ENCODE peak calls at places on chromosomes 3 and 15, in five cellular contexts. One of them, this sample, is unnamed. For H3K4me1 and H3K27me3, the result is how much of the 10 kb centered on the place peaks cover.

GRCh38 chr3:78986702-78987101 is 781.1 kb downstream of the ROBO1 start:
- DNase-seq in stomach: no peak
- DNase-seq in CD4-positive, CD25-positive, alpha-beta regulatory T cell: no peak
- DNase-seq in prostate gland: no peak
- DNase-seq in adipocyte: no peak
- DNase-seq in this sample: no peak

GRCh38 chr3:175246766-175247165 is 387.6 kb downstream of the NAALADL2 start:
- DNase-seq in CD4-positive, CD25-positive, alpha-beta regulatory T cell: no peak
- DNase-seq in adipocyte: no peak
- DNase-seq in stomach: no peak
- DNase-seq in prostate gland: no peak
- DNase-seq in this sample: no peak

GRCh38 chr15:52076889-52077781 is 35.4 kb downstream of the BCL2L10 start:
- DNase-seq in prostate gland: no peak
- DNase-seq in stomach: no peak
- DNase-seq in CD4-positive, CD25-positive, alpha-beta regulatory T cell: no peak
- DNase-seq in adipocyte: peak
- DNase-seq in this sample: no peak

GRCh38 chr3:182490601-182491485 is 302.5 kb upstream of the ATP11B start:
- DNase-seq in stomach: no peak
- DNase-seq in adipocyte: peak
- DNase-seq in CD4-positive, CD25-positive, alpha-beta regulatory T cell: no peak
- DNase-seq in prostate gland: peak
- DNase-seq in this sample: no peak

GRCh38 chr3:53159415-53160135 is 1.4 kb upstream of the PRKCD start:
- DNase-seq in stomach: peak
- DNase-seq in CD4-positive, CD25-positive, alpha-beta regulatory T cell: no peak
- DNase-seq in adipocyte: no peak
- DNase-seq in prostate gland: no peak
- DNase-seq in this sample: no peak

GRCh38 chr3:42421818-42422796 is 11.7 kb upstream of the LYZL4 start:
- DNase-seq in stomach: peak
- DNase-seq in prostate gland: no peak
- DNase-seq in adipocyte: no peak
- DNase-seq in CD4-positive, CD25-positive, alpha-beta regulatory T cell: no peak
- DNase-seq in this sample: no peak

GRCh38 chr3:124768812-124769211 is 38.6 kb downstream of the UMPS start:
- DNase-seq in CD4-positive, CD25-positive, alpha-beta regulatory T cell: no peak
- DNase-seq in stomach: no peak
- DNase-seq in adipocyte: no peak
- DNase-seq in prostate gland: no peak
- DNase-seq in this sample: no peak

GRCh38 chr3:129305592-129306091 is 27.0 kb downstream of the HMCES start:
- DNase-seq in stomach: peak
- DNase-seq in prostate gland: peak
- DNase-seq in adipocyte: peak
- DNase-seq in CD4-positive, CD25-positive, alpha-beta regulatory T cell: peak
- DNase-seq in this sample: peak

GRCh38 chr3:29649815-29650547 is 369.1 kb downstream of the RBMS3 start:
- DNase-seq in adipocyte: peak
- DNase-seq in prostate gland: no peak
- DNase-seq in CD4-positive, CD25-positive, alpha-beta regulatory T cell: no peak
- DNase-seq in stomach: no peak
- DNase-seq in this sample: no peak

GRCh38 chr15:59917504-59918157 is 86.5 kb upstream of the FOXB1 start:
- DNase-seq in CD4-positive, CD25-positive, alpha-beta regulatory T cell: peak
- DNase-seq in stomach: peak
- DNase-seq in adipocyte: peak
- DNase-seq in prostate gland: peak
- DNase-seq in this sample: no peak

GRCh38 chr3:24160424-24160823 is 215.3 kb downstream of the NR1D2 start:
- DNase-seq in stomach: no peak
- DNase-seq in CD4-positive, CD25-positive, alpha-beta regulatory T cell: no peak
- DNase-seq in prostate gland: no peak
- DNase-seq in adipocyte: peak
- DNase-seq in this sample: no peak

GRCh38 chr3:125151437-125151806 is 61.1 kb downstream of the SLC12A8 start:
- DNase-seq in prostate gland: no peak
- DNase-seq in stomach: no peak
- DNase-seq in adipocyte: no peak
- DNase-seq in CD4-positive, CD25-positive, alpha-beta regulatory T cell: no peak
- DNase-seq in this sample: no peak

GRCh38 chr3:115074502-115074901 is 72.6 kb downstream of the ZBTB20 start:
- DNase-seq in CD4-positive, CD25-positive, alpha-beta regulatory T cell: no peak
- DNase-seq in stomach: no peak
- DNase-seq in adipocyte: peak
- DNase-seq in prostate gland: no peak
- DNase-seq in this sample: no peak

GRCh38 chr15:56040081-56041035 is 46.9 kb upstream of the NEDD4 start:
- DNase-seq in adipocyte: peak
- DNase-seq in stomach: peak
- DNase-seq in prostate gland: peak
- DNase-seq in CD4-positive, CD25-positive, alpha-beta regulatory T cell: no peak
- DNase-seq in this sample: peak

GRCh38 chr3:188950832-188951489 is 220.8 kb upstream of the TPRG1 start:
- DNase-seq in adipocyte: peak
- DNase-seq in CD4-positive, CD25-positive, alpha-beta regulatory T cell: no peak
- DNase-seq in prostate gland: peak
- DNase-seq in stomach: peak
- DNase-seq in this sample: peak

GRCh38 chr3:106711650-106712049 is 665.6 kb upstream of the CCDC54 start:
- DNase-seq in prostate gland: no peak
- DNase-seq in adipocyte: peak
- DNase-seq in CD4-positive, CD25-positive, alpha-beta regulatory T cell: no peak
- DNase-seq in stomach: no peak
- DNase-seq in this sample: no peak

GRCh38 chr15:89356634-89357298 is 22.1 kb upstream of the POLG start:
- DNase-seq in prostate gland: no peak
- DNase-seq in adipocyte: peak
- DNase-seq in stomach: no peak
- DNase-seq in CD4-positive, CD25-positive, alpha-beta regulatory T cell: no peak
- DNase-seq in this sample: no peak

GRCh38 chr3:87228316-87228715 is 1.2 kb downstream of the CHMP2B start:
- DNase-seq in stomach: no peak
- DNase-seq in adipocyte: peak
- DNase-seq in prostate gland: no peak
- DNase-seq in CD4-positive, CD25-positive, alpha-beta regulatory T cell: no peak
- DNase-seq in this sample: no peak

GRCh38 chr15:55992769-55993110 is 672 bp downstream of the NEDD4 start:
- DNase-seq in stomach: no peak
- DNase-seq in prostate gland: no peak
- DNase-seq in CD4-positive, CD25-positive, alpha-beta regulatory T cell: no peak
- DNase-seq in adipocyte: no peak
- DNase-seq in this sample: no peak

GRCh38 chr3:105355355-105356063 is 11.2 kb upstream of the ALCAM start:
- DNase-seq in CD4-positive, CD25-positive, alpha-beta regulatory T cell: no peak
- DNase-seq in stomach: no peak
- DNase-seq in prostate gland: no peak
- DNase-seq in adipocyte: peak
- DNase-seq in this sample: no peak

GRCh38 chr15:58746174-58746573 is 3.3 kb downstream of the ADAM10 start:
- DNase-seq in stomach: no peak
- DNase-seq in CD4-positive, CD25-positive, alpha-beta regulatory T cell: no peak
- DNase-seq in prostate gland: no peak
- DNase-seq in adipocyte: no peak
- DNase-seq in this sample: no peak

GRCh38 chr3:74663178-74663577 is 48.7 kb upstream of the CNTN3 start:
- DNase-seq in CD4-positive, CD25-positive, alpha-beta regulatory T cell: no peak
- DNase-seq in adipocyte: no peak
- DNase-seq in stomach: no peak
- DNase-seq in prostate gland: no peak
- DNase-seq in this sample: no peak

GRCh38 chr15:64699767-64700388 is 75.5 kb downstream of the RBPMS2 start:
- DNase-seq in stomach: peak
- DNase-seq in prostate gland: peak
- DNase-seq in adipocyte: peak
- DNase-seq in CD4-positive, CD25-positive, alpha-beta regulatory T cell: no peak
- DNase-seq in this sample: peak
- H3K4me1 ChIP-seq in stomach: half or more
- H3K4me1 ChIP-seq in prostate gland: under half
- H3K4me1 ChIP-seq in adipocyte: half or more
- H3K4me1 ChIP-seq in CD4-positive, CD25-positive, alpha-beta regulatory T cell: half or more
- H3K4me1 ChIP-seq in this sample: under half

GRCh38 chr3:63308072-63308471 is 30.0 kb downstream of the SYNPR start:
- DNase-seq in CD4-positive, CD25-positive, alpha-beta regulatory T cell: no peak
- DNase-seq in prostate gland: no peak
- DNase-seq in stomach: no peak
- DNase-seq in adipocyte: no peak
- DNase-seq in this sample: no peak
- H3K27me3 ChIP-seq in CD4-positive, CD25-positive, alpha-beta regulatory T cell: under half
- H3K27me3 ChIP-seq in prostate gland: under half
- H3K27me3 ChIP-seq in stomach: under half
- H3K27me3 ChIP-seq in adipocyte: under half
- H3K27me3 ChIP-seq in this sample: under half

DNA sequence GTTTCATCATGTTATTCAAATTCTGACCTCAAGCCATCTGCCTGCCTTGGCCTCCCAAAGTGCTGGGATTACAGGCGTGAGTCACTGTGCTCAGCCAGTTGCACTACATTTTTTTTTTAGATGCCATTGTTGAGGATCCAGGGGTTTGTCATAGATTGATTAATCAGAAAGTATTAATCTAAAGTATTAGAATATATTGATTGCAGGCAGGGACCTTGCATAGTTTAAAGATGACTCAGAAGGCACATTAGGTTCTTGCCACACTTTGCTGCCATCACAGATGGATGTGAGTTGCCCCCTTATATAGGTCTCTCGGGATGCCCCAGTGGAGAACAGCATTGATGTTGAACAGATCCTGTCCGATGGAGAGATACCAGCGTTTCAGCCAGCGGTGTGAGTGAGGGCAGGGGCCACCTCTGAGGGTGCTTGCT is 41.1 kb downstream of the IGF1R start:
- DNase-seq in CD4-positive, CD25-positive, alpha-beta regulatory T cell: no peak
- DNase-seq in adipocyte: peak
- DNase-seq in stomach: no peak
- DNase-seq in prostate gland: no peak
- DNase-seq in this sample: no peak
- H3K4me1 ChIP-seq in CD4-positive, CD25-positive, alpha-beta regulatory T cell: under half
- H3K4me1 ChIP-seq in adipocyte: under half
- H3K4me1 ChIP-seq in stomach: half or more
- H3K4me1 ChIP-seq in prostate gland: under half
- H3K4me1 ChIP-seq in this sample: half or more

DNA sequence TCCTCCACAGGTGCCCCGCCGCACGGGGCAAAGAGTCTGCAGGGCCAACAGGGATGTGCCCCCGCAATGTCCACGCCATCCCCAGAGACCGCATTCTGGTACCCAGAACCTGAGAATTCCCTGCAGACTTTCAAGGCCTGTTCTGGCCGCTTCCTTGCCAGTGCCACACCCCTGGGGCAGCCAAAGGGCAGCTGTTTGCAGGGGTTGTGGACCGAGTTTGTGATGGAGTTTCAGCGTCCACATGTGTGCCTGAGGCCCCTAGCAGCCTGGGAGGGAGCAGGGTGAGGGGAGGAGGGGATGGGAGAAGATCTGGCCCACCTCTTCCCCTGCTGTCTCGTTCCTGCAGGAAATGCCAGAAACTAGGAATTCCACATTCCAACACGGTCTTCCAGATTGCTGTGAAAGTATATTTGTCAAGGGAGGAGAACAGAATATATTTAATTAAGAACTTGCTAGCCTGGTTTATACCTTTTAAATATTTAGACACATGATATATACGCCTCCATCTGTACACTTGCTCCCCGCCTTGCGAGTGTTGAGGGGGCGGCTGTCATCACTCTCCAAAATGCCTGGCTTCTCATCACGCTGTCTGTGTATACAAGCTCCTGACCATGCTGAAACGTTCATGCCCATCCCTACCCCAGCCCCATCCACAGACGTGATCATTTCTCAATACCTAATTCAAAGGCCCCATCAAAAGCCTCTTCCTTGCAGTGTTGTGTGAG is 31.1 kb upstream of the RASA2 start:
- DNase-seq in CD4-positive, CD25-positive, alpha-beta regulatory T cell: no peak
- DNase-seq in stomach: no peak
- DNase-seq in prostate gland: peak
- DNase-seq in adipocyte: no peak
- DNase-seq in this sample: no peak
- H3K27me3 ChIP-seq in CD4-positive, CD25-positive, alpha-beta regulatory T cell: under half
- H3K27me3 ChIP-seq in stomach: under half
- H3K27me3 ChIP-seq in prostate gland: under half
- H3K27me3 ChIP-seq in adipocyte: under half
- H3K27me3 ChIP-seq in this sample: under half

GRCh38 chr3:117557469-117557868 is 847.9 kb downstream of the TUSC7 start:
- DNase-seq in adipocyte: no peak
- DNase-seq in prostate gland: no peak
- DNase-seq in CD4-positive, CD25-positive, alpha-beta regulatory T cell: no peak
- DNase-seq in stomach: no peak
- DNase-seq in this sample: no peak
- H3K4me1 ChIP-seq in adipocyte: under half
- H3K4me1 ChIP-seq in prostate gland: under half
- H3K4me1 ChIP-seq in CD4-positive, CD25-positive, alpha-beta regulatory T cell: under half
- H3K4me1 ChIP-seq in stomach: under half
- H3K4me1 ChIP-seq in this sample: under half

GRCh38 chr3:143124683-143125520 is 5.3 kb downstream of the CHST2 start:
- DNase-seq in CD4-positive, CD25-positive, alpha-beta regulatory T cell: no peak
- DNase-seq in prostate gland: no peak
- DNase-seq in stomach: no peak
- DNase-seq in adipocyte: no peak
- DNase-seq in this sample: no peak

GRCh38 chr3:143122089-143122430 is 2.5 kb downstream of the CHST2 start:
- DNase-seq in prostate gland: no peak
- DNase-seq in CD4-positive, CD25-positive, alpha-beta regulatory T cell: no peak
- DNase-seq in stomach: no peak
- DNase-seq in adipocyte: no peak
- DNase-seq in this sample: no peak

GRCh38 chr3:143121240-143122088 is 1.9 kb downstream of the CHST2 start:
- DNase-seq in CD4-positive, CD25-positive, alpha-beta regulatory T cell: peak
- DNase-seq in adipocyte: peak
- DNase-seq in stomach: peak
- DNase-seq in prostate gland: peak
- DNase-seq in this sample: no peak

GRCh38 chr3:143122608-143123352 is 3.2 kb downstream of the CHST2 start:
- DNase-seq in CD4-positive, CD25-positive, alpha-beta regulatory T cell: no peak
- DNase-seq in prostate gland: no peak
- DNase-seq in adipocyte: no peak
- DNase-seq in stomach: no peak
- DNase-seq in this sample: no peak

DNA sequence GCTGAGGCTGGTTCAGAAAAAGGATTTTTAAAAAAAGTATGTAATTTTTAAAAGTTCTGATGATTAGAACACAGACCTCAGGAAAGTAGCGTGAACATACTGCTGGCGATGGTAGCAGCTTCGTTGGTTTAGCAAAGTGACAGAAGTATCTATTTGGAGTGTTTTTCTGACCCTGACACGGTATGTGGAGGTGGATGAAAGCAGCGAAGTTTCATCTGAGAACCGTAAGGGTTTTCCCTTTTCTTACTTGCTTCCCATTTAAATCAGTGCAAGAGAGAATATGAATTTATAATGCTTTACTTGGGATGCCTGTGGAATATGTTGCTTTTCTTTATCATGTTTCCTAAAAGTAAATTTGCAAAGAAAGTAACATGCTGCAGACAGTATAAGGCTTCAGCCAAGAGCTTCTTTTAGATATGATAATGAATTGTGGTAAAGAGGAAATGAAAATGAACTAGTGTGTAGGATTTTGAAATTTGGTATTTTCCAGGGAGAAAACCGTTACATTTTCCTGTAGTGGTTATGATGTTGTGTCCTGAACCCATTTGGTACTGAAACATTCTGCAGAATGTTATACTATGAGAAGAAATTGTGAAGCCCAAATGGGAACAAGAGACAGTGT is 3.9 kb downstream of the CHST2 start:
- DNase-seq in adipocyte: no peak
- DNase-seq in stomach: no peak
- DNase-seq in prostate gland: no peak
- DNase-seq in CD4-positive, CD25-positive, alpha-beta regulatory T cell: no peak
- DNase-seq in this sample: no peak
- H3K27me3 ChIP-seq in adipocyte: under half
- H3K27me3 ChIP-seq in stomach: under half
- H3K27me3 ChIP-seq in prostate gland: under half
- H3K27me3 ChIP-seq in CD4-positive, CD25-positive, alpha-beta regulatory T cell: under half
- H3K27me3 ChIP-seq in this sample: under half

This sample was measured in right atrium auricular region.